ENCODE peak calls at places on chromosomes 13 and 19, in six cellular contexts. T is GM23338; N is body of pancreas; O is CD8-positive, alpha-beta T cell; V is B cell; S is CD4-positive, alpha-beta T cell. X is an unnamed sample.

GRCh38 chr19:2478756-2479555 is 3.0 kb downstream of the GADD45B start:
- DNase-seq in S (peak; percentile 45), O (peak; percentile 37), T (peak; percentile 89), V (peak; percentile 83), N (peak; percentile 83), X (peak; percentile 70)

GRCh38 chr13:24035411-24035810 is 125.1 kb upstream of the SPATA13 start:
- DNase-seq in T (no peak), V (no peak), N (no peak), S (no peak), O (no peak), X (no peak)

GRCh38 chr19:16078759-16079707 is 2.7 kb downstream of the TPM4 start:
- DNase-seq in T (peak; percentile 68), N (no peak), O (no peak), S (peak; percentile 47), V (peak; percentile 77), X (peak; percentile 82)

GRCh38 chr19:4042731-4043082 is 24.0 kb downstream of the ZBTB7A start:
- DNase-seq in S (no peak), V (no peak), O (no peak), T (no peak), N (peak; percentile 72), X (no peak)

GRCh38 chr19:788821-789472 is 8.3 kb upstream of the PTBP1 start:
- DNase-seq in T (peak; percentile 60), N (no peak), S (no peak), V (no peak), O (no peak), X (no peak)

GRCh38 chr13:98103942-98104880 is 38.7 kb upstream of the FARP1 start:
- DNase-seq in O (no peak), V (no peak), N (no peak), T (peak; percentile 27), S (no peak), X (no peak)

GRCh38 chr13:113973218-113974164 is at the start of gene C13orf46:
- DNase-seq in S (no peak), O (no peak), V (peak; percentile 34), N (no peak), T (no peak), X (no peak)

GRCh38 chr13:39612023-39612637 is 9.1 kb upstream of the LHFPL6 start:
- DNase-seq in O (peak; percentile 12), T (peak; percentile 93), N (peak; percentile 76), S (peak; percentile 24), V (peak; percentile 39), X (peak; percentile 52)

GRCh38 chr13:46181799-46182490 is at the start of gene LCP1:
- DNase-seq in N (no peak), S (peak; percentile 49), O (peak; percentile 48), V (peak; percentile 49), T (peak; percentile 16), X (peak; percentile 61)

GRCh38 chr13:107842562-107843180 is 372.7 kb downstream of the LIG4 start:
- DNase-seq in O (no peak), V (no peak), N (no peak), S (no peak), T (no peak), X (no peak)

GRCh38 chr19:23699521-23699860 is 12.5 kb upstream of the ZNF675 start:
- DNase-seq in O (no peak), V (no peak), T (no peak), S (no peak), N (no peak), X (no peak)

GRCh38 chr13:31835932-31836331 is 96.6 kb downstream of the RXFP2 start:
- DNase-seq in O (no peak), N (no peak), V (no peak), S (no peak), T (no peak), X (no peak)

GRCh38 chr19:53132231-53132991 is at the start of gene ZNF415:
- DNase-seq in N (peak; percentile 88), S (no peak), O (no peak), V (peak; percentile 80), T (peak; percentile 98), X (peak; percentile 37)

GRCh38 chr13:81957121-81957520 is 1616.2 kb upstream of the SPRY2 start:
- DNase-seq in T (peak; percentile 49), V (no peak), S (no peak), O (no peak), N (no peak), X (peak; percentile 2)

GRCh38 chr19:46788968-46789338 is 559 bp upstream of the SLC1A5 start:
- DNase-seq in N (no peak), V (no peak), S (no peak), O (no peak), T (no peak), X (no peak)

GRCh38 chr19:3852614-3853254 is 16.1 kb downstream of the ZFR2 start:
- DNase-seq in V (no peak), T (no peak), O (no peak), N (no peak), S (peak; percentile 11), X (no peak)

GRCh38 chr13:110507678-110508381 is 53.7 kb downstream of the RAB20 start:
- DNase-seq in N (peak; percentile 85), O (no peak), V (no peak), S (no peak), T (no peak), X (no peak)

GRCh38 chr13:100275746-100276145 is 186.9 kb downstream of the PCCA start:
- DNase-seq in S (no peak), V (no peak), N (no peak), O (no peak), T (no peak), X (no peak)

GRCh38 chr19:18675779-18676178 is 7.7 kb upstream of the CRTC1 start:
- DNase-seq in S (no peak), V (no peak), N (no peak), T (peak; percentile 84), O (no peak), X (no peak)
- TF ChIP-seq CTCF in S (peak; percentile 19), V (peak; percentile 24), N (no peak), T (peak; percentile 90), O (no peak), X (peak; percentile 45)

GRCh38 chr19:10478903-10479384 is 24.2 kb downstream of the KEAP1 start:
- DNase-seq in V (peak; percentile 80), N (peak; percentile 93), T (peak; percentile 98), O (peak; percentile 82), S (peak; percentile 84), X (peak; percentile 71)
- TF ChIP-seq CTCF in V (peak; percentile 80), N (peak; percentile 85), T (peak; percentile 72), O (peak; percentile 74), S (peak; percentile 93), X (peak; percentile 34)

DNA sequence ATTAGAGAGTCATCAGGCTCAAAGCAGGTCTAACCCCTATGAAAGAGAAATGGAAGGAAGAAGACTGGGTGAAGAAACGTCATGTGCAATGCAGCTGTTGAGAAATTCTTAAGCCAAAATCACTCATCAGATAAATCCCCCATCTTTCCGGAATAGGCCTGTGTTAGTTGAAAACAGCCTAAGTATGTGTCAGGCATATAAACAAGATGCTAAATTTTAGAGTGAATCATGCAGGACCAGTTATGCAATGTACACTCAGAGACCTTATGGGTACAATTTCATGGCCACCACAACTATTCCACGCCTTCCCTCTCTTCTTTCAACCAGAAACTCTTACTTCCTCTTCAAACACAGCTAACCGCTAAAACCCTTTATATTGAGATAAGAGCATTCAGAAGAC is 717.7 kb upstream of the ATXN8OS start:
- DNase-seq in N (no peak), T (no peak), S (no peak), O (no peak), V (no peak), X (no peak)
- TF ChIP-seq CTCF in N (no peak), T (no peak), S (no peak), O (no peak), V (no peak), X (no peak)

DNA sequence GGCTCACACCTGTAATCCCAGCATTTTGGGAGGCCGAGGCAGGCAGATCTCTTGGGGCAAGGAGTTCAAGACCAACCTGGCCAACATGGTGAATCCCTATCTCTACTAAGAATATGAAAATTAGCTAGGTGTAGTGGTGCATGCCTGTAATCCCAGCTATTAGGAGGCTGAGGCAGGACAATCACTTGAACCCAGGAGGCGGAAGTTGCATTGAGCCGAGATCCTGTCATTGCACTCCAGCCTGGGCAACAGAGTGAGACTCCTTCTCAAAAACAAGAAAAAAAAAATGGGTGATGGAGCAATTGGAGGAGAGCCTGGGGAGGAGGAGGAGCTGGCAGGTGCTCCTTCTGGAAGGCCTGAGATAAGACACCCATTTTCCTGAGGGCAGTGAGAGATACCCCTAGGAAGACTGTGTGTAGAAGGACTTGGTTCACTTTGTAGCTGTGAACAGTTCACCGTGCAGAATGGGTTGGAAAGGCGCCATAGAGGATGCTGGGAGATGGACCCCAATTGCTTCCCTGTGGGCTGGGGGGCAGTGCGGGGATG is 8.7 kb upstream of the CARM1 start:
- DNase-seq in O (no peak), S (no peak), T (no peak), N (no peak), V (no peak), X (peak; percentile 1)
- TF ChIP-seq CTCF in O (no peak), S (no peak), T (no peak), N (no peak), V (no peak), X (no peak)

DNA sequence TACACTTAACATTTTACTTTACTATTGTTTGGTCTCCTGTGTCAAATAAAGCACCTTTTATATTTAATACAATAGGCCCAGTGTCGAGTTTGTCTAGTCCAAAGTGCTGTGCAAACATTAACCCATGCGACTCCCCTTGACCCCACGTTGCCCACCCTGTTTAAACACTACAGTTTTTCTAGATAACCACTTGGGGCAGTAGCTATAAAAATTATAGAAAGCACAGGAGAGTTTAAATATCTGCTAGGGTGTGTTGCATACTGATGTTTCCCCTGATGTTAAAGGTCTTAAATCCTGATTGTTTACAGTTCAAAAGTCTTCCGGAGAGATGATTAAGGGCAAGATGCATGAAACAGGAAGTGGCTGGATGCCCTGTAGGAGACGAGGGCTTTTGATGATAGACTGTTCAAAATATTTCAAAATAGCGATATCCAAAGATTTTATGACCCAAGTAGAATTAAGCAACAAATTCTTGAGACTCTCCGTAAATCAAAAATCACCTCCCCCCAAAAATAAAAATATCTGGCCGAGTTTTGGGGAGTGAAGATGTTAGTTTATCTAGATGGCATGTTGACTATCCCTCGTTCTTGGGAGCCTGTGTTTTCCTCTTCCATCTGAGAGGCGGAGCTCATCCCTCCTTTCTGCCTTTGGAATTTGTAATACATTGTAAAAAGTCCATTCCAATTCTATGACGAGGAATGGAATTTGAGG is 167.1 kb downstream of the FGF9 start:
- DNase-seq in V (no peak), O (no peak), T (peak; percentile 57), S (no peak), N (no peak), X (no peak)
- TF ChIP-seq CTCF in V (no peak), O (no peak), T (no peak), S (no peak), N (no peak), X (no peak)

GRCh38 chr19:28324275-28325060 is 888.5 kb downstream of the UQCRFS1 start:
- DNase-seq in V (no peak), T (peak; percentile 68), S (no peak), N (no peak), O (no peak), X (no peak)
- TF ChIP-seq CTCF in V (no peak), T (peak; percentile 55), S (no peak), N (no peak), O (no peak), X (no peak)

GRCh38 chr19:17618919-17619318 is 63.5 kb downstream of the COLGALT1 start:
- DNase-seq in S (no peak), T (no peak), V (no peak), N (no peak), O (no peak), X (no peak)
- TF ChIP-seq CTCF in S (no peak), T (no peak), V (no peak), N (no peak), O (no peak), X (no peak)

X was measured in GM13977.